ENCODE peak calls at places on chromosomes 6 and 20, in four cellular contexts. U is HepG2, J is HCT116, B is K562. Z is an unnamed sample. For H3K4me1, the result is how much of the 10 kb centered on the place peaks cover.

GRCh38 chr6:161498359-161498758 is 224.5 kb upstream of the AGPAT4 start:
- DNase-seq in J (peak), B (peak), U (peak), Z (no peak)

GRCh38 chr20:12241065-12241464 is 323.4 kb downstream of the BTBD3 start:
- DNase-seq in J (no peak), B (no peak), U (no peak), Z (no peak)

GRCh38 chr6:33432546-33432945 is 12.7 kb downstream of the SYNGAP1 start:
- DNase-seq in U (no peak), J (no peak), B (no peak), Z (no peak)

GRCh38 chr20:55514498-55514897 is 490.8 kb downstream of the CBLN4 start:
- DNase-seq in J (no peak), B (no peak), U (no peak), Z (no peak)

GRCh38 chr6:131685266-131685780 is 15.9 kb downstream of the OR2A4 start:
- DNase-seq in B (no peak), J (no peak), U (no peak), Z (no peak)

GRCh38 chr6:160055378-160055777 is 66.2 kb upstream of the SLC22A1 start:
- DNase-seq in B (no peak), J (no peak), U (no peak), Z (no peak)

GRCh38 chr6:157891544-157892362 is 68.7 kb downstream of the SNX9 start:
- DNase-seq in U (no peak), J (no peak), B (no peak), Z (no peak)

GRCh38 chr6:151109361-151109760 is 130.4 kb upstream of the AKAP12 start:
- DNase-seq in U (no peak), J (no peak), B (no peak), Z (no peak)

GRCh38 chr6:32113386-32114352 is 4.5 kb upstream of the TNXB start:
- DNase-seq in B (peak), U (peak), J (no peak), Z (no peak)

GRCh38 chr6:150765457-150765764 is 100.1 kb upstream of the MTHFD1L start:
- DNase-seq in B (no peak), J (no peak), U (no peak), Z (no peak)

GRCh38 chr6:113763311-113763766 is 93.8 kb upstream of the MARCKS start:
- DNase-seq in B (no peak), U (no peak), J (no peak), Z (no peak)

GRCh38 chr20:57475388-57476072 is 49.4 kb downstream of the CTCFL start:
- DNase-seq in J (no peak), B (no peak), U (no peak), Z (no peak)

GRCh38 chr20:64224344-64225165 is 31.0 kb upstream of the PCMTD2 start:
- DNase-seq in J (no peak), B (no peak), U (no peak), Z (no peak)

GRCh38 chr6:121443953-121444590 is 8.6 kb downstream of the GJA1 start:
- DNase-seq in B (no peak), U (no peak), J (no peak), Z (no peak)

GRCh38 chr6:121439456-121440250 is 4.2 kb downstream of the GJA1 start:
- DNase-seq in U (no peak), B (no peak), J (no peak), Z (no peak)

GRCh38 chr6:121442591-121442990 is 7.1 kb downstream of the GJA1 start:
- DNase-seq in J (no peak), U (no peak), B (no peak), Z (no peak)

GRCh38 chr6:121437861-121438651 is 2.6 kb downstream of the GJA1 start:
- DNase-seq in B (no peak), J (no peak), U (no peak), Z (no peak)

DNA sequence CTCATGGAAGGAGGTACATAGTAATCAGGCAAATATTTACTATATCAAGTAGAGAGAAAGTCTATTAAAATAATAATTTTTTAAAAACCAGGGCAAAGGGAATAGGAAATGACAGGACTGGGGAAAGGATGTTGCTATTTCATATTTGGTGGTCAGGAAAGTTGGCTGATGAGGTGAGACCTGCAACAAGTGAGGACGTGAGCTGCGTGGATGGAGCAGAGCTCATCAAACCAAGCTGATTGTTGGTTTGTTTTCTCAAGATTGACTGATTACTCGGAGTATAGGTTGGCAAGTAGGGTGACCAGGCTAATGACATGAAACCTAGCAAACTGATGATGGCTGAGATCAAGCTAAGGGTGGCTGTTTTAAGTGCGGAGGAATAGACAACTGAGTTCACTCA is 6.0 kb downstream of the GJA1 start:
- DNase-seq in U (no peak), B (no peak), J (no peak), Z (no peak)
- H3K4me1 ChIP-seq in U (under half), B (under half), J (under half), Z (under half)

DNA sequence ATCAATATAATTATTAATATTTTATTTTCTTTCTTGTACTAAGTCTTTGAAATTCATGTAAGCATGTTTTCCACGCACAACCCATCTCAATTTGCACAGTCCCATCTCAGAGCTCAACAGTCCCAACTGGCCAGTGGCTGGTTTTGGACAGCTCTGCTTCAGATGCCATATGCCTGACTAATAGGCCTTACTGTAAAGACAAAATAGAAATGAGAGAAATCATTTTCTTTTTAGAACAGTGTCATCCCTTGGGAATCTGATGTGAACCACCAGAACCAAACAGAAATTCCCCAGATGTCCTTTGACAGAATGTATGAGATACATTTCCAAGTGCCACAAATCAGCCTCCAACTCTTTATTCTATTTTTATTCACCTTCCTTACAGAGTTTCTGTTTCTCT is 338.9 kb downstream of the ESR1 start:
- DNase-seq in J (no peak), U (no peak), B (no peak), Z (no peak)
- TF ChIP-seq REST in J (no peak), U (no peak), B (no peak), Z (no peak)

GRCh38 chr6:6007311-6008113 is 787 bp upstream of the NRN1 start:
- DNase-seq in U (no peak), B (no peak), J (no peak), Z (no peak)
- TF ChIP-seq TCF7L2 in U (no peak), B (no peak), J (no peak), Z (no peak)

DNA sequence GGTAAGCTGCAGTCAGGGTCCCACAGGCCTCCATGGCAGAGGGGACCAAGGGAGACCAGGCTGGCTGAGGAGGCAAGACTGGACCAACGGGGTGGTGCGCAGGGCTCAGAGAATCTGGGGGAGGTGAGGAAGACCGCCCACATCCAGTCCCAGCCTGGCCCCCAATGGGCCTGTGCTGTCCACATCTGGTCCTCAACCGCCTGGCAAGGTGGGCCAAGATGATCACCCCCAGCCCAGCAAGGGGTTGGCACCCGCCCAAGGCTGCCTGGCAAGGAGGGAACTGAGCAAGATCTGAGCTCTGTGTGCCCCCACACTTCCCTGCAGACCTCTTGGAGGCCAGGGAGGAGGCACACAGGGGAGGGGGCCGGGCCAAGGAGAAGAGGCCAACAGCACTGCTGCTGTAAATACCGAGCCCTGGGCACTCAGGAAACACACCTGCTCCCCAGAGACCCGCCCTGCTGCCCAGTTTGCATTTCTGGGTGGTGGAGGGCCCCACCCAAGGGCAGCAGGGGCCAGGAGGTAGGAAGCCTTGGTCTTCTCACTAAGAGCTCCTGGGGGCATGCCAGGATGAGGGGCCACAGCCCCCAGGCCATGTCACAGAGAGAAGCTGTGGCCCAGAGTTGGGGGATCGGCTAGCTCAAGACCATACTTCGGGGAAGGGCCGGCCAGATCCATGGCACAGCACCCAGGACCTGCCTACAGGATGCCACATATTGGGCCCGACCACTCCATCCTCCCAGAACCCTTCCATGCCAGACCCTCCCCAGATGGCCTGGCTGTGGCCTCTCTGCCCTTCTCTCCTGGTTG is 109.6 kb downstream of the ASXL1 start:
- DNase-seq in J (no peak), U (no peak), B (no peak), Z (no peak)
- H3K4me1 ChIP-seq in J (under half), U (half or more), B (half or more), Z (under half)